ENCODE peak calls at places on chromosome 2, in six cellular contexts. D is stimulated activated CD8-positive, alpha-beta memory T cell treated with anti-CD3 and anti-CD28 coated beads, Interleukin-15, amount 100 ng/mL, for 48 hours; K is activated CD8-positive, alpha-beta memory T cell treated with anti-CD3 and anti-CD28 coated beads for 48 hours; R is mammary epithelial cell; Z is activated CD8-positive, alpha-beta T cell treated with anti-CD3 and anti-CD28 coated beads, Interleukin-2, amount 10 ng/mL, durations not matched to agents 7 days and 5 days; G is MM.1S. L is an unnamed sample.

GRCh38 chr2:34498561-34498960 is 899.5 kb upstream of the FAM98A start:
- DNase-seq in K (no peak), G (no peak), Z (no peak), R (no peak), D (no peak), L (no peak)

GRCh38 chr2:118841828-118842461 is 5.5 kb downstream of the EN1 start:
- DNase-seq in G (no peak), R (no peak), K (no peak), D (no peak), Z (no peak), L (no peak)

GRCh38 chr2:239223029-239223329 is 177.8 kb downstream of the HDAC4 start:
- DNase-seq in K (no peak), Z (no peak), G (no peak), D (no peak), R (no peak), L (no peak)

GRCh38 chr2:48795065-48795464 is 39.5 kb upstream of the LHCGR start:
- DNase-seq in R (no peak), G (no peak), D (no peak), K (no peak), Z (no peak), L (no peak)

GRCh38 chr2:53018830-53019425 is 748.7 kb upstream of the CHAC2 start:
- DNase-seq in D (no peak), K (no peak), R (no peak), Z (no peak), G (no peak), L (no peak)

GRCh38 chr2:240258685-240259084 is 118.2 kb upstream of the OTOS start:
- DNase-seq in K (no peak), D (no peak), Z (no peak), G (no peak), R (no peak), L (no peak)

GRCh38 chr2:60216452-60216995 is 336.9 kb downstream of the BCL11A start:
- DNase-seq in D (no peak), G (no peak), Z (no peak), R (peak; percentile 9), K (no peak), L (no peak)

GRCh38 chr2:222298311-222299150 is at the start of gene PAX3:
- DNase-seq in K (no peak), Z (no peak), D (no peak), R (no peak), G (no peak), L (no peak)

GRCh38 chr2:67255933-67256615 is 141.1 kb upstream of the ETAA1 start:
- DNase-seq in K (no peak), D (no peak), R (peak; percentile 90), Z (no peak), G (no peak), L (peak; percentile 6)

GRCh38 chr2:11012131-11012693 is 100.5 kb downstream of the KCNF1 start:
- DNase-seq in G (no peak), D (no peak), K (no peak), R (no peak), Z (no peak), L (no peak)

L was measured in NK-92 treated with Interleukin-12 subunit alpha and Interleukin-12 subunit beta, amount 100 ng/mL, for 24 hours.